ENCODE peak calls at places on chromosome 2, in four cellular contexts. L is choroid plexus epithelial cell, Y is lower lobe of right lung, C is endothelial cell. U is an unnamed sample.

GRCh38 chr2:197298609-197299008 is 12.0 kb downstream of the ANKRD44 start:
- DNase-seq in L (no peak), Y (no peak), C (no peak), U (no peak)

GRCh38 chr2:224025874-224026273 is 13.2 kb downstream of the SERPINE2 start:
- DNase-seq in L (no peak), Y (no peak), C (no peak), U (no peak)

GRCh38 chr2:45439788-45440773 is 171.0 kb downstream of the SRBD1 start:
- DNase-seq in L (peak), Y (no peak), C (no peak), U (no peak)

GRCh38 chr2:159640176-159640575 is 23.8 kb upstream of the BAZ2B start:
- DNase-seq in L (peak), Y (no peak), C (no peak), U (no peak)

GRCh38 chr2:3282056-3282998 is 95.3 kb downstream of the EIPR1 start:
- DNase-seq in L (peak), Y (no peak), C (no peak), U (peak)

GRCh38 chr2:236579746-236580315 is 10.2 kb downstream of the ACKR3 start:
- DNase-seq in L (no peak), Y (no peak), C (no peak), U (no peak)

GRCh38 chr2:232230557-232230956 is 148.0 kb upstream of the ALPP start:
- DNase-seq in L (peak), Y (no peak), C (peak), U (no peak)

GRCh38 chr2:64943387-64944150 is 45.6 kb upstream of the SLC1A4 start:
- DNase-seq in L (no peak), Y (no peak), C (no peak), U (no peak)

GRCh38 chr2:50831666-50832065 is 200.3 kb downstream of the NRXN1 start:
- DNase-seq in L (no peak), Y (no peak), C (no peak), U (no peak)

GRCh38 chr2:160352492-160352891 is 141.1 kb downstream of the RBMS1 start:
- DNase-seq in L (peak), Y (no peak), C (no peak), U (no peak)

GRCh38 chr2:147511491-147511948 is 333.3 kb upstream of the ACVR2A start:
- DNase-seq in L (no peak), Y (peak), C (no peak), U (no peak)

GRCh38 chr2:45898819-45899218 is 247.3 kb downstream of the PRKCE start:
- DNase-seq in L (no peak), Y (no peak), C (no peak), U (no peak)

GRCh38 chr2:102892693-102893290 is 131.0 kb downstream of the TMEM182 start:
- DNase-seq in L (no peak), Y (no peak), C (no peak), U (no peak)

GRCh38 chr2:119486886-119487285 is 37.4 kb downstream of the SCTR start:
- DNase-seq in L (peak), Y (no peak), C (no peak), U (no peak)

GRCh38 chr2:240551288-240551687 is 6.5 kb downstream of the ANKMY1 start:
- DNase-seq in L (no peak), Y (no peak), C (no peak), U (no peak)

GRCh38 chr2:38750011-38750792 is 959 bp downstream of the SRSF7 start:
- DNase-seq in L (peak), Y (peak), C (peak), U (no peak)

GRCh38 chr2:141137121-141137693 is 993.6 kb downstream of the LRP1B start:
- DNase-seq in L (no peak), Y (no peak), C (no peak), U (no peak)

DNA sequence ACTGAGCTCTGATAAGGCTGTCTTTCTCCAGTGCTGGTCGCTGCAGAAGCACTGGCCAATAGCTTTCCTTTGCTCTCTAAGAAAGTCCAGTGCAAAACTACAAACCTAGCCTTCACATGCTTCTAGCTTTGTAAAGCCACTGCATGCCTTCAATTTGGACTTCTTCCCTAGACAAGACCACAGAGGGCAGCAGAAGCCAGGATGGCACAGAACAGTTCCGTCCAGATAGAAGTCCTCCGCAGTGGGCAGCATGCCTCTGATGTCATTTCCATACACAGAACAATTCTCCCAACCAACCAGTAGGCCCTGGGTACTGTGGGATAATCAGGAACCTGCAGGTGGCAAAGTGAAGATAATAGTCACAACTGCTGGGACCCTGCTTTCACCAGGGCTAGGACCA is 3.3 kb downstream of the ST6GAL2 start:
- DNase-seq in L (peak), Y (no peak), C (no peak), U (no peak)
- TF ChIP-seq CTCF in L (peak), Y (no peak), C (no peak), U (peak)

DNA sequence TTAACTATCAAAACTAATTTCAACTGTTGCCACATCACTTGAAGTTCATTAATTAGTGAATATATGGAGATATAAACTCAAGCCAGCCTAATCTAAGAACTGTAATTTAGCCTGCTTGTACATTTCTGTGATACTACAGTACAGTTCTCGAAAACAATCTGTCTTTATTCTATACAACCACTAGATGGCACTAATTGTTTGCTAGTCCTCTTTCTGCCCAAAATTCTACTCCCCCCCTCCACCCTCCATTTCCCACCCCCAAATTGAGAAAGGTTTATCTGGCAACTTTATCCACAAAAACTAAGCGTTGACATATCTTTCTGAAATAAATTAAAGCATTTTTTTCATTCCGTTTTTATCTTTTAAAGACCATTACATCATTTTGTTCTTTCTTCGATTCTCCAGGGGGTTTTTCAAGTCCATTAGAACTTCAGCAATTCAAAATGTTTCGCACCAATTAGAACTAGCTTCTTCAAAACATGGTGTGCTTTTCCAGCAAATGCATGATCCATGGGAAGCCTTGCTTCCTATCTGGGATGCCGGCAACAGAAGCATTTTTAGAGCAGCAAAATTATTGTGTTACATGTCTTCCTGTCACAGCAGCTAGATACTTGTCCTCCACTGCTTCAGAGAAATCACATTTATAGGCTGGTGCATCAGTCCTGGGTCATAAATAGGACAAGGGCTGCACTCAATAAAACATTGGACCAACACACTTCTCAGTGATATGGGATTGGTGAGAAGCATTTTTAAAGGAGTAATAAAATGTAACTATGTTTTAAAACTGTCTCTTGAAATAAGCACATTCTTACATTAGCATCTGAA is 241.3 kb downstream of the PAX3 start:
- DNase-seq in L (peak), Y (no peak), C (no peak), U (no peak)
- TF ChIP-seq CTCF in L (peak), Y (peak), C (peak), U (peak)

GRCh38 chr2:190065839-190066238 is 3.3 kb upstream of the MSTN start:
- DNase-seq in L (no peak), Y (no peak), C (no peak), U (no peak)

GRCh38 chr2:190068764-190069163 is 6.2 kb upstream of the MSTN start:
- DNase-seq in L (no peak), Y (no peak), C (no peak), U (no peak)

GRCh38 chr2:190075623-190076022 is 13.1 kb upstream of the MSTN start:
- DNase-seq in L (no peak), Y (no peak), C (no peak), U (no peak)

GRCh38 chr2:190069936-190070696 is 7.6 kb upstream of the MSTN start:
- DNase-seq in L (peak), Y (no peak), C (peak), U (no peak)
- TF ChIP-seq CTCF in L (peak), Y (peak), C (peak), U (peak)

GRCh38 chr2:238032755-238033337 is 28.0 kb upstream of the SCLY start:
- DNase-seq in L (no peak), Y (no peak), C (no peak), U (no peak)

GRCh38 chr2:238027591-238028415 is 33.0 kb upstream of the SCLY start:
- DNase-seq in L (no peak), Y (no peak), C (no peak), U (no peak)

GRCh38 chr2:238031749-238032148 is 29.1 kb upstream of the SCLY start:
- DNase-seq in L (no peak), Y (no peak), C (no peak), U (no peak)

GRCh38 chr2:238029853-238030252 is 30.9 kb upstream of the SCLY start:
- DNase-seq in L (no peak), Y (no peak), C (no peak), U (no peak)

GRCh38 chr2:238030422-238031155 is 30.2 kb upstream of the SCLY start:
- DNase-seq in L (no peak), Y (no peak), C (no peak), U (no peak)
- TF ChIP-seq CTCF in L (peak), Y (no peak), C (no peak), U (no peak)

GRCh38 chr2:230814616-230815015 is 50.1 kb upstream of the ITM2C start:
- DNase-seq in L (peak), Y (no peak), C (no peak), U (no peak)
- TF ChIP-seq CTCF in L (peak), Y (peak), C (peak), U (peak)

GRCh38 chr2:239246723-239247122 is 154.1 kb downstream of the HDAC4 start:
- DNase-seq in L (no peak), Y (no peak), C (no peak), U (no peak)

GRCh38 chr2:239247401-239248245 is 153.2 kb downstream of the HDAC4 start:
- DNase-seq in L (no peak), Y (no peak), C (no peak), U (no peak)

GRCh38 chr2:239250216-239251071 is 150.4 kb downstream of the HDAC4 start:
- DNase-seq in L (no peak), Y (no peak), C (no peak), U (no peak)

GRCh38 chr2:239249781-239250180 is 151.0 kb downstream of the HDAC4 start:
- DNase-seq in L (peak), Y (peak), C (no peak), U (no peak)

GRCh38 chr2:239249048-239249447 is 151.8 kb downstream of the HDAC4 start:
- DNase-seq in L (no peak), Y (no peak), C (no peak), U (no peak)
- TF ChIP-seq CTCF in L (no peak), Y (no peak), C (no peak), U (no peak)

GRCh38 chr2:84880645-84881521 is at the start of gene TRABD2A:
- DNase-seq in L (no peak), Y (peak), C (peak), U (peak)
- TF ChIP-seq CTCF in L (no peak), Y (no peak), C (no peak), U (no peak)

GRCh38 chr2:1769703-1770422 is 25.5 kb upstream of the PXDN start:
- DNase-seq in L (peak), Y (peak), C (peak), U (no peak)

GRCh38 chr2:1770566-1771380 is 26.5 kb upstream of the PXDN start:
- DNase-seq in L (no peak), Y (peak), C (no peak), U (no peak)

GRCh38 chr2:1767939-1768691 is 23.8 kb upstream of the PXDN start:
- DNase-seq in L (no peak), Y (peak), C (no peak), U (no peak)

GRCh38 chr2:1766851-1767771 is 22.8 kb upstream of the PXDN start:
- DNase-seq in L (no peak), Y (peak), C (no peak), U (no peak)

DNA sequence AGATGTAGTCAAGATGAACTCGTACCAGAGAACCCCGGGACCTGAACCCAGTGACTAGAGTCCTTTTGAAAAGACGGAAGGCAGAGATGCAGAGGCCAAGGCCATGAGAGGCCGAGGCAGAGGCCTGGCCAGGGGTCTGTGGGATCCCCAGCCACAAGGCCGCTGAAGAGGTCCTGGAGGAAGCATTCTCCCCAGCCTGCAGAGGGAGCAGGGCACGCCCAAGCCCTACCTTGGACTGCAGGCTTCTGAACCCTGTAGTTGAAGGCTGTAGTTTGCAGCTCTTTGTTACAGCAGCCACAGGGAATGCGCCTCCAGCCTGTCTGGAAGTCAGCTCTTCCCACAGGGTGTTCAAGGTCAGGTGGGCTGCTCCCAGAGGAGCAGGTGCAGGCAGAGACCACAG is 22.1 kb upstream of the PXDN start:
- DNase-seq in L (no peak), Y (peak), C (no peak), U (no peak)
- TF ChIP-seq CTCF in L (no peak), Y (no peak), C (no peak), U (no peak)

U was measured in chondrocyte.